ENCODE peak calls at places on chromosomes 2 and 18, in five cellular contexts. F, P, B, U and T are unnamed samples.

GRCh38 chr2:9285921-9286320 is 79.3 kb downstream of the ASAP2 start:
- DNase-seq in F (no peak), P (no peak), B (no peak), U (no peak), T (no peak)

GRCh38 chr2:45009928-45010705 is 865 bp upstream of the SIX2 start:
- DNase-seq in F (no peak), P (peak), B (no peak), U (peak), T (no peak)

GRCh38 chr2:145404690-145405089 is 884.8 kb upstream of the ZEB2 start:
- DNase-seq in F (no peak), P (no peak), B (no peak), U (no peak), T (no peak)

GRCh38 chr2:66853585-66853984 is 418.7 kb downstream of the MEIS1 start:
- DNase-seq in F (no peak), P (no peak), B (no peak), U (peak), T (no peak)

GRCh38 chr2:202599105-202599504 is 35.7 kb upstream of the FAM117B start:
- DNase-seq in F (no peak), P (no peak), B (no peak), U (no peak), T (no peak)

GRCh38 chr2:3222636-3223035 is 155.0 kb downstream of the EIPR1 start:
- DNase-seq in F (no peak), P (no peak), B (peak), U (no peak), T (peak)

GRCh38 chr18:10259934-10260333 is 194.5 kb upstream of the APCDD1 start:
- DNase-seq in F (no peak), P (no peak), B (no peak), U (no peak), T (no peak)

GRCh38 chr18:28995319-28995718 is 818.4 kb upstream of the CDH2 start:
- DNase-seq in F (no peak), P (no peak), B (no peak), U (no peak), T (no peak)

GRCh38 chr2:89851583-89851905 is 1160.1 kb downstream of the RPIA start:
- DNase-seq in F (no peak), P (no peak), B (no peak), U (no peak), T (no peak)

GRCh38 chr2:52879561-52879960 is 888.0 kb upstream of the CHAC2 start:
- DNase-seq in F (no peak), P (no peak), B (no peak), U (no peak), T (no peak)

GRCh38 chr2:191151315-191151698 is 513 bp upstream of the STAT4 start:
- DNase-seq in F (no peak), P (no peak), B (no peak), U (no peak), T (no peak)

GRCh38 chr2:163264376-163264775 is 425.8 kb upstream of the KCNH7 start:
- DNase-seq in F (no peak), P (no peak), B (no peak), U (no peak), T (no peak)

GRCh38 chr2:118678985-118679384 is 168.5 kb downstream of the EN1 start:
- DNase-seq in F (no peak), P (no peak), B (no peak), U (no peak), T (no peak)

GRCh38 chr2:62304429-62305417 is 108.8 kb downstream of the B3GNT2 start:
- DNase-seq in F (peak), P (no peak), B (peak), U (peak), T (no peak)

GRCh38 chr2:235478609-235479008 is 15.2 kb upstream of the AGAP1 start:
- DNase-seq in F (no peak), P (no peak), B (no peak), U (no peak), T (no peak)

GRCh38 chr2:179562330-179562885 is 297.8 kb upstream of the SESTD1 start:
- DNase-seq in F (no peak), P (no peak), B (no peak), U (no peak), T (no peak)

GRCh38 chr2:21404137-21404536 is 280.4 kb downstream of the TDRD15 start:
- DNase-seq in F (no peak), P (no peak), B (no peak), U (no peak), T (no peak)

GRCh38 chr2:204967199-204967995 is 422.1 kb downstream of the PARD3B start:
- DNase-seq in F (no peak), P (no peak), B (peak), U (no peak), T (peak)

GRCh38 chr18:44799422-44800421 is 119.0 kb downstream of the SETBP1 start:
- DNase-seq in F (no peak), P (no peak), B (peak), U (no peak), T (no peak)

GRCh38 chr2:16553222-16553621 is 112.4 kb downstream of the CYRIA start:
- DNase-seq in F (no peak), P (no peak), B (peak), U (peak), T (peak)

GRCh38 chr2:179860255-179861026 is 971 bp downstream of the ZNF385B start:
- DNase-seq in F (no peak), P (peak), B (no peak), U (no peak), T (no peak)

GRCh38 chr18:34514957-34515356 is 195.1 kb upstream of the DTNA start:
- DNase-seq in F (no peak), P (no peak), B (no peak), U (no peak), T (no peak)
- H3K4me3 ChIP-seq in F (no peak), P (no peak), B (no peak), U (no peak), T (no peak)

GRCh38 chr18:36085195-36085594 is 17.8 kb upstream of the RPRD1A start:
- DNase-seq in F (no peak), P (peak), B (no peak), U (no peak), T (no peak)
- H3K4me3 ChIP-seq in F (no peak), P (no peak), B (no peak), U (no peak), T (no peak)

GRCh38 chr2:86809481-86810121 is 18.9 kb upstream of the CD8A start:
- DNase-seq in F (no peak), P (peak), B (no peak), U (no peak), T (no peak)
- H3K4me3 ChIP-seq in F (no peak), P (no peak), B (no peak), U (no peak), T (no peak)

GRCh38 chr2:106885981-106886915 is at the start of gene ST6GAL2:
- DNase-seq in F (no peak), P (peak), B (no peak), U (no peak), T (no peak)

GRCh38 chr2:106890611-106891010 is 4.6 kb upstream of the ST6GAL2 start:
- DNase-seq in F (no peak), P (peak), B (no peak), U (no peak), T (no peak)

GRCh38 chr2:106886916-106887758 is 1.2 kb upstream of the ST6GAL2 start:
- DNase-seq in F (no peak), P (peak), B (no peak), U (peak), T (no peak)

GRCh38 chr2:106882658-106883057 is 3.3 kb downstream of the ST6GAL2 start:
- DNase-seq in F (no peak), P (no peak), B (no peak), U (no peak), T (no peak)

DNA sequence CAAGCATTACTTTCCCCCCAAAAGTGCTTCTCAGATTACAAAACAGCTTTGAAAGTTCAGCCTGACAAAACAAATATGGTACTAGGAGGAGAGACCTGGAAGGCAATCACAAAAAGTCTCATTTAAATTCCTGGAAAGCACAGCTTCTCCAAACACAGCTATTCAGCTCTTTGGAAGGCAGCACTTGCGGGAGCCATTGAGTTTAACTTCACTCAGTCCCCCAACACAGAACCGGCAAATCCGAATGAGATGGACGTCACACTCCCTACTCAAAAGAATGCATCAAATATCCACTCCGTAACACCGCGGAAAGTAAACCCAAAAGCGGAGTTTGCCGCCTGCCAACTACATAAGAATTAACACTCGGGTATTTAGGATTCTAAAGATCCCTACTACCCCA is 641 bp downstream of the ST6GAL2 start:
- DNase-seq in F (no peak), P (no peak), B (no peak), U (no peak), T (no peak)
- H3K4me3 ChIP-seq in F (no peak), P (no peak), B (no peak), U (no peak), T (no peak)

GRCh38 chr2:129757915-129758421 is 221.5 kb upstream of the RAB6C start:
- DNase-seq in F (no peak), P (no peak), B (no peak), U (no peak), T (no peak)
- H3K4me3 ChIP-seq in F (no peak), P (no peak), B (no peak), U (peak), T (no peak)

GRCh38 chr2:126774761-126775160 is 118.8 kb downstream of the GYPC start:
- DNase-seq in F (no peak), P (no peak), B (no peak), U (no peak), T (no peak)

GRCh38 chr2:126775300-126775985 is 119.5 kb downstream of the GYPC start:
- DNase-seq in F (no peak), P (no peak), B (no peak), U (no peak), T (no peak)

GRCh38 chr2:126776701-126777619 is 121.0 kb downstream of the GYPC start:
- DNase-seq in F (no peak), P (peak), B (peak), U (peak), T (peak)

GRCh38 chr2:126777620-126777978 is 121.1 kb upstream of the TEX51 start:
- DNase-seq in F (no peak), P (no peak), B (no peak), U (no peak), T (no peak)

DNA sequence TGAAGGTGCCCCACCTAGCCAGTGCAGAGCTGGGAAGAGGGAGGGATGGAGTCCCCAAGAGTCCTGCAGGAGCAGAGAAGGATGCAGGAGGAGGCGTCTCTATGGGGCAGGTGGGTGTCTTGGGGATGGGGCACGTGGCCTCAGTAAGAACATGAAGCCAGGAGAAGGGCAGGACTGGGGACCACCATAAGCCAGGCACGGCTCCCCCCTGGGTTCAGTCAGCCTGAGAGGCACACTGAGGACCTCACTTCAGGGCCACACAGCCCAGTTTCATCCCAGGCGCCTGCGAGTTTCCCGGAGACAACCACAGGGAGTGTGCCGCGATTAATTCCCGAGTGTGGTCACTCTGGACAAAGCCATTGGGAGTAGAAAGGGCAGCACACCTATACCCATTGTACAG is 120.3 kb downstream of the GYPC start:
- DNase-seq in F (no peak), P (no peak), B (no peak), U (no peak), T (no peak)
- H3K4me3 ChIP-seq in F (no peak), P (peak), B (peak), U (peak), T (peak)

GRCh38 chr2:240561325-240561971 is 1.3 kb downstream of the DUSP28 start:
- DNase-seq in F (peak), P (no peak), B (peak), U (peak), T (no peak)
- H3K4me3 ChIP-seq in F (peak), P (peak), B (peak), U (peak), T (peak)